ENCODE peak calls at places on chromosomes 6 and 20, in six cellular contexts. X is neural progenitor cell, D is HCT116, T is GM23338, P is PC-3, U is MM.1S. M is an unnamed sample.

GRCh38 chr6:18183736-18184135 is 28.5 kb downstream of the KDM1B start:
- DNase-seq in P (no peak), X (no peak), U (no peak), T (no peak), D (no peak), M (no peak)

GRCh38 chr20:35934050-35934449 is 20.3 kb downstream of the SCAND1 start:
- DNase-seq in P (no peak), U (no peak), X (no peak), D (no peak), T (peak), M (no peak)

GRCh38 chr6:105799051-105799450 is 287.1 kb upstream of the PRDM1 start:
- DNase-seq in U (no peak), D (no peak), X (no peak), T (no peak), P (no peak), M (no peak)

GRCh38 chr6:108337721-108338120 is 42.9 kb downstream of the AFG1L start:
- DNase-seq in T (no peak), X (no peak), U (no peak), D (no peak), P (no peak), M (no peak)

GRCh38 chr6:34149831-34150400 is 4.0 kb upstream of the GRM4 start:
- DNase-seq in U (no peak), P (no peak), D (no peak), T (no peak), X (peak), M (no peak)

GRCh38 chr6:168660400-168660945 is 219.5 kb downstream of the SMOC2 start:
- DNase-seq in X (no peak), D (no peak), P (no peak), T (no peak), U (no peak), M (no peak)

GRCh38 chr6:75421316-75422023 is 72.1 kb downstream of the FILIP1 start:
- DNase-seq in P (no peak), X (no peak), D (no peak), T (no peak), U (no peak), M (no peak)

GRCh38 chr6:71510856-71511255 is 222.2 kb downstream of the OGFRL1 start:
- DNase-seq in D (no peak), T (no peak), X (no peak), U (no peak), P (no peak), M (no peak)

GRCh38 chr6:30612687-30613248 is 4.3 kb downstream of the PPP1R10 start:
- DNase-seq in P (peak), U (no peak), D (no peak), T (no peak), X (peak), M (no peak)

GRCh38 chr20:1423625-1424106 is 30.8 kb upstream of the FKBP1A start:
- DNase-seq in X (peak), T (peak), D (peak), U (peak), P (peak), M (peak)

GRCh38 chr20:37220796-37221195 is 40.8 kb downstream of the GHRH start:
- DNase-seq in T (peak), P (no peak), U (no peak), X (no peak), D (no peak), M (no peak)

GRCh38 chr6:63527658-63528514 is 44.4 kb upstream of the LOC128125822 start:
- DNase-seq in T (no peak), D (peak), X (no peak), U (no peak), P (peak), M (no peak)

GRCh38 chr6:32113386-32114352 is 4.5 kb upstream of the TNXB start:
- DNase-seq in P (peak), D (no peak), U (no peak), T (peak), X (peak), M (no peak)

GRCh38 chr20:32125511-32125910 is 16.0 kb downstream of the TM9SF4 start:
- DNase-seq in U (no peak), D (no peak), P (no peak), X (no peak), T (peak), M (no peak)

GRCh38 chr6:13863699-13864155 is 49.4 kb upstream of the MCUR1 start:
- DNase-seq in P (peak), U (no peak), X (no peak), T (no peak), D (no peak), M (no peak)

GRCh38 chr20:25356294-25356933 is 34.2 kb downstream of the ABHD12 start:
- DNase-seq in U (no peak), T (peak), X (peak), D (no peak), P (no peak), M (no peak)

GRCh38 chr6:42047790-42048405 is 2.4 kb upstream of the TAF8 start:
- DNase-seq in T (no peak), U (no peak), X (peak), P (no peak), D (no peak), M (peak)

GRCh38 chr20:46255440-46256104 is 52.7 kb downstream of the CDH22 start:
- DNase-seq in T (no peak), P (peak), U (peak), D (peak), X (no peak), M (no peak)
- H3K4me3 ChIP-seq in T (no peak), P (no peak), U (no peak), D (no peak), X (no peak), M (no peak)

GRCh38 chr6:1627884-1628550 is 18.3 kb downstream of the FOXC1 start:
- DNase-seq in P (no peak), U (no peak), X (no peak), T (no peak), D (no peak), M (no peak)

GRCh38 chr6:1625926-1626413 is 16.3 kb downstream of the FOXC1 start:
- DNase-seq in D (no peak), T (no peak), P (no peak), X (no peak), U (no peak), M (no peak)

GRCh38 chr6:1625352-1625773 is 15.6 kb downstream of the FOXC1 start:
- DNase-seq in P (no peak), T (no peak), U (no peak), X (peak), D (no peak), M (no peak)

GRCh38 chr6:1624848-1625341 is 15.2 kb downstream of the FOXC1 start:
- DNase-seq in X (peak), T (peak), U (no peak), P (no peak), D (no peak), M (no peak)

DNA sequence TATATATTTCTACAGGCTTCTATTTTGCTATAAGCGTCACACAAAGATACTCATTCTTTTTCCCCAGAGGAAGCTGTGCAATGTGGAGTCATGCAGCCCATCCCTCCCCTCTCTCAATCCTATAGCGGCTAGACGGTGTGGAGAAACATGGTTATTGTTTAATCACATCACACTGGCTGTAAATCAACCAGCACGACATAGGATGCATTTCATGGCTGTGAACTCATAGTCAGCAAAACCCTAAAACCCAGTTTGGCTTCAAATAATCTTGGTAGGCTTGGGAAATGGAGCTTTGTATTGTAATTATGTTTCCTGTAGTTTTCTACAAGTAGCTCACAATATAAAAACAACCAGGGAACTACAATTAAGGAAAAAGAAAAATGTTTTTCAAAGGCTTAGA is 16.8 kb downstream of the FOXC1 start:
- DNase-seq in U (no peak), P (no peak), X (no peak), D (no peak), T (no peak), M (no peak)
- TF ChIP-seq EZH2phosphoT487 in U (no peak), P (no peak), X (peak), D (no peak), T (no peak), M (no peak)

DNA sequence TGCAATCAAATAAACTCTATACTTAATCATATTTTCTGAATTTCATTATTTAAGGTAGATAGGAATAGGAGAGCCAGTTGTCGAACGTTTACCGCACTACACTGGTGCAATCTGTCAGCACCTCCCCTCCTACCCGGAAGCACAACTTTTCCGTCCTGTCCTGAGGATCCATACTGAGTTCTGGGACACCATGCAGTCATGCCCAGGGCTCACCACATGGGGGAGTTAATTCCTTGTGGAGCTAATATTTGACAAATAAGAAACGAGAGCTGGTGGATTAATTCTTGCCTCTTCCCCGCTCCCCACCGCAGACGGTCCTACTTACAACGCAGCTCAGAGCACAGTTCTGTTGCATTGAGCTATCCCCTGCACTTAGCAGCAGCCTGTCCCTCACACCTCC is 107.7 kb upstream of the RALGAPA2 start:
- DNase-seq in D (peak), U (no peak), P (peak), T (peak), X (peak), M (no peak)
- TF ChIP-seq CTCF in D (no peak), U (peak), P (peak), T (peak), X (peak), M (peak)

GRCh38 chr6:4272996-4273395 is 137.6 kb upstream of the ECI2 start:
- DNase-seq in T (no peak), U (no peak), X (no peak), P (no peak), D (no peak), M (no peak)

GRCh38 chr6:4271761-4272505 is 136.6 kb upstream of the ECI2 start:
- DNase-seq in T (no peak), X (no peak), P (no peak), D (no peak), U (no peak), M (no peak)

GRCh38 chr6:4270799-4271198 is 135.4 kb upstream of the ECI2 start:
- DNase-seq in D (no peak), T (no peak), U (no peak), P (peak), X (no peak), M (no peak)

GRCh38 chr6:4268171-4268570 is 132.8 kb upstream of the ECI2 start:
- DNase-seq in U (no peak), D (no peak), X (no peak), P (no peak), T (no peak), M (no peak)

GRCh38 chr6:4270001-4270400 is 134.6 kb upstream of the ECI2 start:
- DNase-seq in U (no peak), D (no peak), T (no peak), X (no peak), P (no peak), M (no peak)
- H3K4me3 ChIP-seq in U (no peak), D (no peak), T (no peak), X (no peak), P (no peak), M (no peak)